ENCODE peak calls at places on chromosome 1, in four cellular contexts. G is heart left ventricle; B is activated CD4-positive, alpha-beta T cell treated with anti-CD3 and anti-CD28 coated beads, Interleukin-2, amount 10 ng/mL, durations not matched to agents 7 days and 5 days; S is stimulated activated CD8-positive, alpha-beta memory T cell treated with anti-CD3 and anti-CD28 coated beads, Interleukin-2, amount 100 ng/mL, for 1 hour. V is an unnamed sample.

GRCh38 chr1:206030714-206031113 is 7.0 kb upstream of the CTSE start:
- DNase-seq in S (peak; percentile 35), G (peak; percentile 39), B (peak; percentile 84), V (peak; percentile 29)

GRCh38 chr1:94863297-94863911 is 43.2 kb downstream of the SLC44A3 start:
- DNase-seq in B (no peak), S (no peak), G (no peak), V (no peak)

GRCh38 chr1:226586116-226586515 is 37.6 kb downstream of the STUM start:
- DNase-seq in S (no peak), B (no peak), G (no peak), V (no peak)

GRCh38 chr1:34924759-34925555 is 4.5 kb downstream of the DLGAP3 start:
- DNase-seq in G (peak; percentile 60), B (peak; percentile 69), S (peak; percentile 13), V (peak; percentile 22)

GRCh38 chr1:55250399-55251075 is 35.4 kb upstream of the USP24 start:
- DNase-seq in G (peak; percentile 47), S (no peak), B (no peak), V (no peak)

GRCh38 chr1:44829506-44830384 is 13.3 kb downstream of the PTCH2 start:
- DNase-seq in S (no peak), B (no peak), G (no peak), V (no peak)

GRCh38 chr1:246794261-246795093 is 70.3 kb downstream of the SCCPDH start:
- DNase-seq in G (no peak), B (no peak), S (no peak), V (no peak)

GRCh38 chr1:111221633-111222286 is 5.8 kb upstream of the CHI3L2 start:
- DNase-seq in G (no peak), S (no peak), B (peak; percentile 84), V (peak; percentile 68)

GRCh38 chr1:30488324-30488913 is 235.0 kb downstream of the MATN1 start:
- DNase-seq in G (no peak), S (no peak), B (no peak), V (no peak)

GRCh38 chr1:17438176-17438976 is 1.1 kb downstream of the RCC2 start:
- DNase-seq in S (peak; percentile 39), G (peak; percentile 79), B (peak; percentile 70), V (peak; percentile 86)

GRCh38 chr1:22832414-22832786 is 121.8 kb downstream of the EPHB2 start:
- DNase-seq in B (no peak), G (no peak), S (no peak), V (no peak)

GRCh38 chr1:162319510-162320160 is 57.0 kb downstream of the SPATA46 start:
- DNase-seq in G (no peak), B (no peak), S (no peak), V (no peak)

GRCh38 chr1:70509996-70510876 is 99.2 kb downstream of the CTH start:
- DNase-seq in B (no peak), G (no peak), S (no peak), V (peak; percentile 44)

GRCh38 chr1:159089184-159089791 is 12.7 kb upstream of the AIM2 start:
- DNase-seq in G (no peak), S (no peak), B (peak; percentile 29), V (no peak)

GRCh38 chr1:7592120-7592798 is 178.8 kb upstream of the VAMP3 start:
- DNase-seq in S (no peak), G (no peak), B (no peak), V (no peak)

GRCh38 chr1:26225033-26225831 is 8.8 kb upstream of the CEP85 start:
- DNase-seq in B (peak; percentile 44), S (no peak), G (peak; percentile 66), V (no peak)

GRCh38 chr1:24856787-24857527 is 73.1 kb downstream of the RUNX3 start:
- DNase-seq in S (no peak), B (no peak), G (no peak), V (no peak)

GRCh38 chr1:53075761-53076163 is 13.7 kb downstream of the PODN start:
- DNase-seq in S (no peak), B (no peak), G (no peak), V (no peak)

GRCh38 chr1:24386241-24386640 is 27.3 kb downstream of the STPG1 start:
- DNase-seq in G (no peak), B (no peak), S (no peak), V (no peak)

GRCh38 chr1:245592083-245592460 is 437.3 kb downstream of the KIF26B start:
- DNase-seq in G (no peak), B (no peak), S (no peak), V (no peak)

V was measured in CMK.